ENCODE peak calls at places on chromosomes 6 and 20, in eight cellular contexts. One of them, this sample, is unnamed. For H3K27me3, the result is how much of the 10 kb centered on the place peaks cover.

GRCh38 chr20:62827323-62828050 is 10.6 kb downstream of the COL9A3 start:
- DNase-seq in left lung: no peak
- DNase-seq in PC-9: no peak
- DNase-seq in tibial artery: no peak
- DNase-seq in brain microvascular endothelial cell: no peak
- DNase-seq in sigmoid colon: no peak
- DNase-seq in fibroblast of lung: no peak
- DNase-seq in GM23248: no peak
- DNase-seq in this sample: no peak

GRCh38 chr6:164148789-164149188 is 734.3 kb downstream of the QKI start:
- DNase-seq in left lung: no peak
- DNase-seq in PC-9: no peak
- DNase-seq in sigmoid colon: no peak
- DNase-seq in tibial artery: no peak
- DNase-seq in fibroblast of lung: peak
- DNase-seq in brain microvascular endothelial cell: no peak
- DNase-seq in GM23248: no peak
- DNase-seq in this sample: no peak

GRCh38 chr6:91476000-91476399 is 889.1 kb upstream of the MAP3K7 start:
- DNase-seq in tibial artery: peak
- DNase-seq in sigmoid colon: no peak
- DNase-seq in PC-9: peak
- DNase-seq in left lung: peak
- DNase-seq in brain microvascular endothelial cell: peak
- DNase-seq in GM23248: no peak
- DNase-seq in fibroblast of lung: peak
- DNase-seq in this sample: no peak

GRCh38 chr6:97097068-97098047 is 172.8 kb downstream of the KLHL32 start:
- DNase-seq in brain microvascular endothelial cell: no peak
- DNase-seq in tibial artery: no peak
- DNase-seq in GM23248: peak
- DNase-seq in fibroblast of lung: no peak
- DNase-seq in PC-9: no peak
- DNase-seq in left lung: no peak
- DNase-seq in sigmoid colon: no peak
- DNase-seq in this sample: no peak

GRCh38 chr6:153563001-153563400 is 431.9 kb upstream of the RGS17 start:
- DNase-seq in sigmoid colon: no peak
- DNase-seq in GM23248: no peak
- DNase-seq in PC-9: no peak
- DNase-seq in fibroblast of lung: no peak
- DNase-seq in tibial artery: no peak
- DNase-seq in left lung: no peak
- DNase-seq in brain microvascular endothelial cell: no peak
- DNase-seq in this sample: no peak

GRCh38 chr6:63023726-63024125 is 187.5 kb upstream of the FKBP1C start:
- DNase-seq in brain microvascular endothelial cell: no peak
- DNase-seq in GM23248: no peak
- DNase-seq in tibial artery: no peak
- DNase-seq in PC-9: no peak
- DNase-seq in sigmoid colon: no peak
- DNase-seq in left lung: no peak
- DNase-seq in fibroblast of lung: no peak
- DNase-seq in this sample: no peak

GRCh38 chr6:119204744-119205143 is 126.3 kb upstream of the FAM184A start:
- DNase-seq in brain microvascular endothelial cell: no peak
- DNase-seq in left lung: no peak
- DNase-seq in tibial artery: no peak
- DNase-seq in PC-9: no peak
- DNase-seq in fibroblast of lung: no peak
- DNase-seq in sigmoid colon: no peak
- DNase-seq in GM23248: no peak
- DNase-seq in this sample: no peak

GRCh38 chr6:149809798-149810197 is 54.4 kb downstream of the LRP11 start:
- DNase-seq in tibial artery: no peak
- DNase-seq in GM23248: no peak
- DNase-seq in sigmoid colon: no peak
- DNase-seq in fibroblast of lung: no peak
- DNase-seq in brain microvascular endothelial cell: no peak
- DNase-seq in left lung: no peak
- DNase-seq in PC-9: no peak
- DNase-seq in this sample: no peak

GRCh38 chr6:155381856-155382690 is 67.8 kb upstream of the TFB1M start:
- DNase-seq in fibroblast of lung: peak
- DNase-seq in left lung: no peak
- DNase-seq in tibial artery: no peak
- DNase-seq in PC-9: no peak
- DNase-seq in GM23248: peak
- DNase-seq in brain microvascular endothelial cell: peak
- DNase-seq in sigmoid colon: no peak
- DNase-seq in this sample: no peak

GRCh38 chr20:59778615-59779200 is 154.7 kb downstream of the SYCP2 start:
- DNase-seq in GM23248: no peak
- DNase-seq in fibroblast of lung: no peak
- DNase-seq in sigmoid colon: peak
- DNase-seq in tibial artery: no peak
- DNase-seq in brain microvascular endothelial cell: no peak
- DNase-seq in PC-9: no peak
- DNase-seq in left lung: no peak
- DNase-seq in this sample: no peak

GRCh38 chr20:5135363-5136012 is 8.7 kb downstream of the CDS2 start:
- DNase-seq in brain microvascular endothelial cell: no peak
- DNase-seq in GM23248: no peak
- DNase-seq in sigmoid colon: no peak
- DNase-seq in fibroblast of lung: no peak
- DNase-seq in PC-9: no peak
- DNase-seq in tibial artery: peak
- DNase-seq in left lung: no peak
- DNase-seq in this sample: no peak

GRCh38 chr6:158170656-158171081 is 2.5 kb downstream of the GTF2H5 start:
- DNase-seq in left lung: no peak
- DNase-seq in GM23248: peak
- DNase-seq in tibial artery: no peak
- DNase-seq in fibroblast of lung: peak
- DNase-seq in PC-9: peak
- DNase-seq in brain microvascular endothelial cell: peak
- DNase-seq in sigmoid colon: no peak
- DNase-seq in this sample: no peak

GRCh38 chr20:32382102-32382950 is 24.2 kb downstream of the ASXL1 start:
- DNase-seq in sigmoid colon: no peak
- DNase-seq in fibroblast of lung: no peak
- DNase-seq in PC-9: no peak
- DNase-seq in brain microvascular endothelial cell: no peak
- DNase-seq in tibial artery: no peak
- DNase-seq in left lung: no peak
- DNase-seq in GM23248: no peak
- DNase-seq in this sample: no peak

GRCh38 chr6:53302678-53303360 is 45.9 kb downstream of the ELOVL5 start:
- DNase-seq in tibial artery: no peak
- DNase-seq in fibroblast of lung: peak
- DNase-seq in GM23248: peak
- DNase-seq in brain microvascular endothelial cell: peak
- DNase-seq in PC-9: peak
- DNase-seq in sigmoid colon: no peak
- DNase-seq in left lung: no peak
- DNase-seq in this sample: no peak

GRCh38 chr20:32763202-32763999 is 1.2 kb downstream of the DNMT3B start:
- DNase-seq in tibial artery: no peak
- DNase-seq in brain microvascular endothelial cell: no peak
- DNase-seq in GM23248: peak
- DNase-seq in fibroblast of lung: no peak
- DNase-seq in PC-9: no peak
- DNase-seq in left lung: no peak
- DNase-seq in sigmoid colon: no peak
- DNase-seq in this sample: no peak

GRCh38 chr6:162962093-162962492 is 234.3 kb downstream of the PACRG start:
- DNase-seq in GM23248: peak
- DNase-seq in tibial artery: no peak
- DNase-seq in fibroblast of lung: no peak
- DNase-seq in PC-9: no peak
- DNase-seq in left lung: no peak
- DNase-seq in brain microvascular endothelial cell: peak
- DNase-seq in sigmoid colon: no peak
- DNase-seq in this sample: no peak

GRCh38 chr20:14259691-14260090 is 77.7 kb downstream of the FLRT3 start:
- DNase-seq in GM23248: peak
- DNase-seq in brain microvascular endothelial cell: no peak
- DNase-seq in PC-9: no peak
- DNase-seq in left lung: no peak
- DNase-seq in tibial artery: no peak
- DNase-seq in fibroblast of lung: peak
- DNase-seq in sigmoid colon: no peak
- DNase-seq in this sample: no peak

GRCh38 chr20:23205221-23205620 is 119.1 kb upstream of the CD93 start:
- DNase-seq in left lung: no peak
- DNase-seq in tibial artery: no peak
- DNase-seq in sigmoid colon: peak
- DNase-seq in GM23248: no peak
- DNase-seq in PC-9: no peak
- DNase-seq in brain microvascular endothelial cell: no peak
- DNase-seq in fibroblast of lung: no peak
- DNase-seq in this sample: no peak

GRCh38 chr20:23207826-23208555 is 121.9 kb upstream of the CD93 start:
- DNase-seq in tibial artery: no peak
- DNase-seq in fibroblast of lung: no peak
- DNase-seq in PC-9: no peak
- DNase-seq in brain microvascular endothelial cell: no peak
- DNase-seq in GM23248: no peak
- DNase-seq in left lung: no peak
- DNase-seq in sigmoid colon: no peak
- DNase-seq in this sample: no peak

GRCh38 chr20:23205656-23206055 is 119.5 kb upstream of the CD93 start:
- DNase-seq in GM23248: peak
- DNase-seq in tibial artery: peak
- DNase-seq in PC-9: no peak
- DNase-seq in left lung: no peak
- DNase-seq in sigmoid colon: peak
- DNase-seq in fibroblast of lung: peak
- DNase-seq in brain microvascular endothelial cell: no peak
- DNase-seq in this sample: peak

GRCh38 chr20:23206061-23206460 is 119.9 kb upstream of the CD93 start:
- DNase-seq in sigmoid colon: no peak
- DNase-seq in tibial artery: no peak
- DNase-seq in PC-9: no peak
- DNase-seq in left lung: no peak
- DNase-seq in fibroblast of lung: no peak
- DNase-seq in GM23248: no peak
- DNase-seq in brain microvascular endothelial cell: no peak
- DNase-seq in this sample: no peak

GRCh38 chr20:23206995-23207394 is 120.9 kb upstream of the CD93 start:
- DNase-seq in GM23248: no peak
- DNase-seq in tibial artery: no peak
- DNase-seq in sigmoid colon: no peak
- DNase-seq in left lung: no peak
- DNase-seq in brain microvascular endothelial cell: no peak
- DNase-seq in fibroblast of lung: no peak
- DNase-seq in PC-9: no peak
- DNase-seq in this sample: no peak
- H3K27me3 ChIP-seq in GM23248: under half
- H3K27me3 ChIP-seq in tibial artery: under half
- H3K27me3 ChIP-seq in sigmoid colon: under half
- H3K27me3 ChIP-seq in left lung: under half
- H3K27me3 ChIP-seq in brain microvascular endothelial cell: under half
- H3K27me3 ChIP-seq in fibroblast of lung: under half
- H3K27me3 ChIP-seq in PC-9: under half
- H3K27me3 ChIP-seq in this sample: under half

GRCh38 chr6:10384719-10385511 is 30.0 kb downstream of the TFAP2A start:
- DNase-seq in sigmoid colon: no peak
- DNase-seq in brain microvascular endothelial cell: no peak
- DNase-seq in left lung: no peak
- DNase-seq in tibial artery: no peak
- DNase-seq in fibroblast of lung: no peak
- DNase-seq in PC-9: no peak
- DNase-seq in GM23248: no peak
- DNase-seq in this sample: no peak

GRCh38 chr6:10386260-10386659 is 28.6 kb downstream of the TFAP2A start:
- DNase-seq in PC-9: no peak
- DNase-seq in left lung: no peak
- DNase-seq in brain microvascular endothelial cell: no peak
- DNase-seq in sigmoid colon: no peak
- DNase-seq in fibroblast of lung: no peak
- DNase-seq in GM23248: no peak
- DNase-seq in tibial artery: no peak
- DNase-seq in this sample: no peak

GRCh38 chr6:10385512-10386132 is 29.3 kb downstream of the TFAP2A start:
- DNase-seq in brain microvascular endothelial cell: no peak
- DNase-seq in fibroblast of lung: no peak
- DNase-seq in left lung: no peak
- DNase-seq in GM23248: no peak
- DNase-seq in sigmoid colon: no peak
- DNase-seq in tibial artery: no peak
- DNase-seq in PC-9: no peak
- DNase-seq in this sample: no peak

GRCh38 chr6:10384333-10384718 is 30.5 kb downstream of the TFAP2A start:
- DNase-seq in brain microvascular endothelial cell: no peak
- DNase-seq in fibroblast of lung: no peak
- DNase-seq in GM23248: no peak
- DNase-seq in PC-9: no peak
- DNase-seq in left lung: no peak
- DNase-seq in sigmoid colon: no peak
- DNase-seq in tibial artery: no peak
- DNase-seq in this sample: no peak

GRCh38 chr6:10386756-10387654 is 27.9 kb downstream of the TFAP2A start:
- DNase-seq in sigmoid colon: no peak
- DNase-seq in GM23248: no peak
- DNase-seq in PC-9: no peak
- DNase-seq in left lung: no peak
- DNase-seq in fibroblast of lung: no peak
- DNase-seq in tibial artery: no peak
- DNase-seq in brain microvascular endothelial cell: no peak
- DNase-seq in this sample: no peak
- H3K27me3 ChIP-seq in sigmoid colon: half or more
- H3K27me3 ChIP-seq in GM23248: half or more
- H3K27me3 ChIP-seq in PC-9: under half
- H3K27me3 ChIP-seq in left lung: half or more
- H3K27me3 ChIP-seq in fibroblast of lung: half or more
- H3K27me3 ChIP-seq in tibial artery: half or more
- H3K27me3 ChIP-seq in brain microvascular endothelial cell: half or more
- H3K27me3 ChIP-seq in this sample: under half

GRCh38 chr6:84774174-84775158 is 10.1 kb upstream of the TBX18 start:
- DNase-seq in left lung: no peak
- DNase-seq in sigmoid colon: no peak
- DNase-seq in PC-9: no peak
- DNase-seq in tibial artery: peak
- DNase-seq in brain microvascular endothelial cell: peak
- DNase-seq in GM23248: peak
- DNase-seq in fibroblast of lung: no peak
- DNase-seq in this sample: no peak
- H3K27me3 ChIP-seq in left lung: half or more
- H3K27me3 ChIP-seq in sigmoid colon: half or more
- H3K27me3 ChIP-seq in PC-9: under half
- H3K27me3 ChIP-seq in tibial artery: under half
- H3K27me3 ChIP-seq in brain microvascular endothelial cell: under half
- H3K27me3 ChIP-seq in GM23248: under half
- H3K27me3 ChIP-seq in fibroblast of lung: under half
- H3K27me3 ChIP-seq in this sample: under half

DNA sequence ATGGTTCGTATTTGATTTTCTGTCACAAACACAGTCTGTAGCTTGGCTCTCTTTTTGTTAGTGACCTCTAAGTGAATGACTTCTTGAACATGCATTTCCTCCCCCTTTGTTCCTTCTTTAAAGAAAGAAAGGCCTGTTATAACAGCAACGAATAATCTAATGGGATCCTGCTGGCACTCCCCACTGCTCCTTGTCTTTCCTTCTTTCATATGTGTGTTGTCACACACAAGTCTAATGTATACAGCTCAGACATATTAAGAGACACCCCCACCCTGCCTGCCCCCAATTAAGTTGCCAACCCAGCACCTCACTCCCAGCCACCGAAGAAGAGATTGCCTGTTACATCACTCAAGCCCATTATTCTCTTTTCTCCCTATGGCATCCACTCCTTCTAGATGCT is 4.9 kb upstream of the SAMD5 start:
- DNase-seq in GM23248: no peak
- DNase-seq in tibial artery: no peak
- DNase-seq in brain microvascular endothelial cell: no peak
- DNase-seq in PC-9: no peak
- DNase-seq in fibroblast of lung: no peak
- DNase-seq in left lung: no peak
- DNase-seq in sigmoid colon: no peak
- DNase-seq in this sample: no peak
- H3K27me3 ChIP-seq in GM23248: under half
- H3K27me3 ChIP-seq in tibial artery: under half
- H3K27me3 ChIP-seq in brain microvascular endothelial cell: under half
- H3K27me3 ChIP-seq in PC-9: under half
- H3K27me3 ChIP-seq in fibroblast of lung: under half
- H3K27me3 ChIP-seq in left lung: half or more
- H3K27me3 ChIP-seq in sigmoid colon: under half
- H3K27me3 ChIP-seq in this sample: under half

This sample was measured in breast epithelium.